ENCODE peak calls at places on chromosomes 5 and 9, in six cellular contexts. One of them, this sample, is unnamed.

GRCh38 chr5:150044334-150044681 is 42.0 kb downstream of the CSF1R start:
- DNase-seq in GM12878: no peak
- DNase-seq in fibroblast of lung: peak; percentile 86
- DNase-seq in Peyer's patch: no peak
- DNase-seq in choroid plexus epithelial cell: peak; percentile 94
- DNase-seq in progenitor cell of endocrine pancreas: no peak
- DNase-seq in this sample: peak; percentile 49

GRCh38 chr5:4447657-4448056 is 692.5 kb upstream of the ADAMTS16 start:
- DNase-seq in GM12878: no peak
- DNase-seq in fibroblast of lung: no peak
- DNase-seq in Peyer's patch: no peak
- DNase-seq in choroid plexus epithelial cell: no peak
- DNase-seq in progenitor cell of endocrine pancreas: no peak
- DNase-seq in this sample: no peak

GRCh38 chr5:172361566-172362238 is 78.1 kb upstream of the UBTD2 start:
- DNase-seq in GM12878: peak; percentile 55
- DNase-seq in fibroblast of lung: peak; percentile 91
- DNase-seq in Peyer's patch: no peak
- DNase-seq in choroid plexus epithelial cell: peak; percentile 95
- DNase-seq in progenitor cell of endocrine pancreas: no peak
- DNase-seq in this sample: peak; percentile 99

GRCh38 chr9:91902465-91903125 is 47.4 kb downstream of the ROR2 start:
- DNase-seq in GM12878: no peak
- DNase-seq in fibroblast of lung: no peak
- DNase-seq in Peyer's patch: no peak
- DNase-seq in choroid plexus epithelial cell: peak; percentile 39
- DNase-seq in progenitor cell of endocrine pancreas: no peak
- DNase-seq in this sample: no peak

GRCh38 chr9:76592105-76593010 is 133.4 kb downstream of the GCNT1 start:
- DNase-seq in GM12878: no peak
- DNase-seq in fibroblast of lung: peak; percentile 86
- DNase-seq in Peyer's patch: no peak
- DNase-seq in choroid plexus epithelial cell: peak; percentile 72
- DNase-seq in progenitor cell of endocrine pancreas: no peak
- DNase-seq in this sample: no peak

GRCh38 chr5:110757118-110757729 is 18.4 kb downstream of the SLC25A46 start:
- DNase-seq in GM12878: no peak
- DNase-seq in fibroblast of lung: peak; percentile 36
- DNase-seq in Peyer's patch: no peak
- DNase-seq in choroid plexus epithelial cell: peak; percentile 81
- DNase-seq in progenitor cell of endocrine pancreas: no peak
- DNase-seq in this sample: peak; percentile 70

GRCh38 chr9:4048441-4048840 is 251.4 kb downstream of the GLIS3 start:
- DNase-seq in GM12878: no peak
- DNase-seq in fibroblast of lung: peak; percentile 47
- DNase-seq in Peyer's patch: no peak
- DNase-seq in choroid plexus epithelial cell: peak; percentile 85
- DNase-seq in progenitor cell of endocrine pancreas: no peak
- DNase-seq in this sample: peak; percentile 43

GRCh38 chr9:123542435-123543225 is 186.6 kb downstream of the CRB2 start:
- DNase-seq in GM12878: no peak
- DNase-seq in fibroblast of lung: no peak
- DNase-seq in Peyer's patch: peak; percentile 57
- DNase-seq in choroid plexus epithelial cell: no peak
- DNase-seq in progenitor cell of endocrine pancreas: no peak
- DNase-seq in this sample: no peak

GRCh38 chr9:90795879-90796317 is 5.7 kb upstream of the SYK start:
- DNase-seq in GM12878: no peak
- DNase-seq in fibroblast of lung: no peak
- DNase-seq in Peyer's patch: no peak
- DNase-seq in choroid plexus epithelial cell: no peak
- DNase-seq in progenitor cell of endocrine pancreas: no peak
- DNase-seq in this sample: no peak

GRCh38 chr5:4906821-4907220 is 233.3 kb upstream of the ADAMTS16 start:
- DNase-seq in GM12878: no peak
- DNase-seq in fibroblast of lung: peak; percentile 11
- DNase-seq in Peyer's patch: no peak
- DNase-seq in choroid plexus epithelial cell: no peak
- DNase-seq in progenitor cell of endocrine pancreas: no peak
- DNase-seq in this sample: no peak

GRCh38 chr5:141788296-141788980 is 89.8 kb downstream of the PCDH1 start:
- DNase-seq in GM12878: no peak
- DNase-seq in fibroblast of lung: no peak
- DNase-seq in Peyer's patch: no peak
- DNase-seq in choroid plexus epithelial cell: no peak
- DNase-seq in progenitor cell of endocrine pancreas: no peak
- DNase-seq in this sample: no peak

GRCh38 chr9:37037744-37038640 is 3.9 kb upstream of the PAX5 start:
- DNase-seq in GM12878: no peak
- DNase-seq in fibroblast of lung: peak; percentile 5
- DNase-seq in Peyer's patch: no peak
- DNase-seq in choroid plexus epithelial cell: no peak
- DNase-seq in progenitor cell of endocrine pancreas: no peak
- DNase-seq in this sample: no peak

GRCh38 chr9:9913276-9913832 is 699.4 kb downstream of the PTPRD start:
- DNase-seq in GM12878: no peak
- DNase-seq in fibroblast of lung: no peak
- DNase-seq in Peyer's patch: no peak
- DNase-seq in choroid plexus epithelial cell: no peak
- DNase-seq in progenitor cell of endocrine pancreas: no peak
- DNase-seq in this sample: no peak

GRCh38 chr9:101388507-101388993 is 3.7 kb upstream of the BAAT start:
- DNase-seq in GM12878: no peak
- DNase-seq in fibroblast of lung: no peak
- DNase-seq in Peyer's patch: no peak
- DNase-seq in choroid plexus epithelial cell: peak; percentile 30
- DNase-seq in progenitor cell of endocrine pancreas: no peak
- DNase-seq in this sample: peak; percentile 33

GRCh38 chr5:95781101-95781583 is 41.4 kb downstream of the GLRX start:
- DNase-seq in GM12878: peak; percentile 51
- DNase-seq in fibroblast of lung: peak; percentile 73
- DNase-seq in Peyer's patch: peak; percentile 75
- DNase-seq in choroid plexus epithelial cell: peak; percentile 92
- DNase-seq in progenitor cell of endocrine pancreas: peak; percentile 57
- DNase-seq in this sample: peak; percentile 81

GRCh38 chr9:36486454-36486932 is 86.2 kb upstream of the MELK start:
- DNase-seq in GM12878: no peak
- DNase-seq in fibroblast of lung: peak; percentile 28
- DNase-seq in Peyer's patch: peak; percentile 56
- DNase-seq in choroid plexus epithelial cell: no peak
- DNase-seq in progenitor cell of endocrine pancreas: no peak
- DNase-seq in this sample: peak; percentile 19

GRCh38 chr9:87796232-87796631 is 70.3 kb downstream of the CTSL start:
- DNase-seq in GM12878: no peak
- DNase-seq in fibroblast of lung: no peak
- DNase-seq in Peyer's patch: no peak
- DNase-seq in choroid plexus epithelial cell: no peak
- DNase-seq in progenitor cell of endocrine pancreas: no peak
- DNase-seq in this sample: no peak

GRCh38 chr9:1055156-1055555 is 5.0 kb downstream of the DMRT2 start:
- DNase-seq in GM12878: no peak
- DNase-seq in fibroblast of lung: no peak
- DNase-seq in Peyer's patch: no peak
- DNase-seq in choroid plexus epithelial cell: no peak
- DNase-seq in progenitor cell of endocrine pancreas: no peak
- DNase-seq in this sample: peak; percentile 85

GRCh38 chr9:23683021-23683431 is 143.0 kb downstream of the ELAVL2 start:
- DNase-seq in GM12878: no peak
- DNase-seq in fibroblast of lung: peak; percentile 49
- DNase-seq in Peyer's patch: no peak
- DNase-seq in choroid plexus epithelial cell: no peak
- DNase-seq in progenitor cell of endocrine pancreas: no peak
- DNase-seq in this sample: peak; percentile 65

GRCh38 chr5:102766295-102767090 is 11.4 kb downstream of the PAM start:
- DNase-seq in GM12878: no peak
- DNase-seq in fibroblast of lung: no peak
- DNase-seq in Peyer's patch: no peak
- DNase-seq in choroid plexus epithelial cell: no peak
- DNase-seq in progenitor cell of endocrine pancreas: no peak
- DNase-seq in this sample: no peak

GRCh38 chr5:36928947-36929346 is 52.4 kb downstream of the NIPBL start:
- DNase-seq in GM12878: no peak
- DNase-seq in fibroblast of lung: peak; percentile 83
- DNase-seq in Peyer's patch: no peak
- DNase-seq in choroid plexus epithelial cell: peak; percentile 69
- DNase-seq in progenitor cell of endocrine pancreas: no peak
- DNase-seq in this sample: peak; percentile 73

GRCh38 chr5:113606298-113607134 is 93.0 kb downstream of the YTHDC2 start:
- DNase-seq in GM12878: peak; percentile 7
- DNase-seq in fibroblast of lung: peak; percentile 47
- DNase-seq in Peyer's patch: no peak
- DNase-seq in choroid plexus epithelial cell: peak; percentile 79
- DNase-seq in progenitor cell of endocrine pancreas: peak; percentile 41
- DNase-seq in this sample: peak; percentile 56

GRCh38 chr9:96219615-96220257 is 82.2 kb downstream of the HSD17B3 start:
- DNase-seq in GM12878: no peak
- DNase-seq in fibroblast of lung: peak; percentile 12
- DNase-seq in Peyer's patch: peak; percentile 57
- DNase-seq in choroid plexus epithelial cell: peak; percentile 22
- DNase-seq in progenitor cell of endocrine pancreas: no peak
- DNase-seq in this sample: peak; percentile 29

GRCh38 chr5:68295772-68296171 is 80.2 kb downstream of the PIK3R1 start:
- DNase-seq in GM12878: no peak
- DNase-seq in fibroblast of lung: no peak
- DNase-seq in Peyer's patch: no peak
- DNase-seq in choroid plexus epithelial cell: no peak
- DNase-seq in progenitor cell of endocrine pancreas: no peak
- DNase-seq in this sample: peak; percentile 76

GRCh38 chr5:68296895-68297294 is 81.3 kb downstream of the PIK3R1 start:
- DNase-seq in GM12878: no peak
- DNase-seq in fibroblast of lung: no peak
- DNase-seq in Peyer's patch: no peak
- DNase-seq in choroid plexus epithelial cell: no peak
- DNase-seq in progenitor cell of endocrine pancreas: no peak
- DNase-seq in this sample: no peak

GRCh38 chr5:68299105-68299504 is 83.5 kb downstream of the PIK3R1 start:
- DNase-seq in GM12878: no peak
- DNase-seq in fibroblast of lung: no peak
- DNase-seq in Peyer's patch: no peak
- DNase-seq in choroid plexus epithelial cell: no peak
- DNase-seq in progenitor cell of endocrine pancreas: no peak
- DNase-seq in this sample: no peak

GRCh38 chr5:68299575-68299974 is 84.0 kb downstream of the PIK3R1 start:
- DNase-seq in GM12878: no peak
- DNase-seq in fibroblast of lung: no peak
- DNase-seq in Peyer's patch: no peak
- DNase-seq in choroid plexus epithelial cell: peak; percentile 55
- DNase-seq in progenitor cell of endocrine pancreas: no peak
- DNase-seq in this sample: no peak

DNA sequence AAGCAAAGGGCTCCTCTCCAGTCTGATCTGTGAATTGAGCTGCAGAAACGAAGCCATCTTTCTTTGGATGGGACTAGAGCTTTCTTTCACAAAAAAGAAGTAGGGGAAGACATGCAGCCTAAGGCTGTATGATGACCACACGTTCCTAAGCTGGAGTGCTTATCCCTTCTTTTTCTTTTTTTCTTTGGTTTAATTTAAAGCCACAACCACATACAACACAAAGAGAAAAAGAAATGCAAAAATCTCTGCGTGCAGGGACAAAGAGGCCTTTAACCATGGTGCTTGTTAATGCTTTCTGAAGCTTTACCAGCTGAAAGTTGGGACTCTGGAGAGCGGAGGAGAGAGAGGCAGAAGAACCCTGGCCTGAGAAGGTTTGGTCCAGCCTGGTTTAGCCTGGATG is 82.1 kb downstream of the PIK3R1 start:
- DNase-seq in GM12878: no peak
- DNase-seq in fibroblast of lung: no peak
- DNase-seq in Peyer's patch: no peak
- DNase-seq in choroid plexus epithelial cell: no peak
- DNase-seq in progenitor cell of endocrine pancreas: no peak
- DNase-seq in this sample: no peak
- TF ChIP-seq CTCF in GM12878: no peak
- TF ChIP-seq CTCF in fibroblast of lung: no peak
- TF ChIP-seq CTCF in Peyer's patch: no peak
- TF ChIP-seq CTCF in choroid plexus epithelial cell: no peak
- TF ChIP-seq CTCF in progenitor cell of endocrine pancreas: no peak
- TF ChIP-seq CTCF in this sample: no peak

GRCh38 chr9:75183293-75183692 is 95.0 kb downstream of the OSTF1 start:
- DNase-seq in GM12878: no peak
- DNase-seq in fibroblast of lung: no peak
- DNase-seq in Peyer's patch: no peak
- DNase-seq in choroid plexus epithelial cell: no peak
- DNase-seq in progenitor cell of endocrine pancreas: no peak
- DNase-seq in this sample: no peak

GRCh38 chr9:75184471-75184870 is 96.2 kb downstream of the OSTF1 start:
- DNase-seq in GM12878: no peak
- DNase-seq in fibroblast of lung: no peak
- DNase-seq in Peyer's patch: no peak
- DNase-seq in choroid plexus epithelial cell: no peak
- DNase-seq in progenitor cell of endocrine pancreas: no peak
- DNase-seq in this sample: no peak

GRCh38 chr9:75188756-75189155 is 100.4 kb downstream of the OSTF1 start:
- DNase-seq in GM12878: no peak
- DNase-seq in fibroblast of lung: no peak
- DNase-seq in Peyer's patch: no peak
- DNase-seq in choroid plexus epithelial cell: no peak
- DNase-seq in progenitor cell of endocrine pancreas: no peak
- DNase-seq in this sample: peak; percentile 75

GRCh38 chr9:75186767-75187380 is 98.6 kb downstream of the OSTF1 start:
- DNase-seq in GM12878: no peak
- DNase-seq in fibroblast of lung: no peak
- DNase-seq in Peyer's patch: no peak
- DNase-seq in choroid plexus epithelial cell: peak; percentile 53
- DNase-seq in progenitor cell of endocrine pancreas: no peak
- DNase-seq in this sample: peak; percentile 31

GRCh38 chr9:75185585-75186170 is 97.4 kb downstream of the OSTF1 start:
- DNase-seq in GM12878: no peak
- DNase-seq in fibroblast of lung: peak; percentile 20
- DNase-seq in Peyer's patch: peak; percentile 64
- DNase-seq in choroid plexus epithelial cell: peak; percentile 61
- DNase-seq in progenitor cell of endocrine pancreas: no peak
- DNase-seq in this sample: peak; percentile 60
- TF ChIP-seq CTCF in GM12878: peak; percentile 76
- TF ChIP-seq CTCF in fibroblast of lung: peak; percentile 65
- TF ChIP-seq CTCF in Peyer's patch: no peak
- TF ChIP-seq CTCF in choroid plexus epithelial cell: peak; percentile 82
- TF ChIP-seq CTCF in progenitor cell of endocrine pancreas: peak; percentile 75
- TF ChIP-seq CTCF in this sample: peak; percentile 78

DNA sequence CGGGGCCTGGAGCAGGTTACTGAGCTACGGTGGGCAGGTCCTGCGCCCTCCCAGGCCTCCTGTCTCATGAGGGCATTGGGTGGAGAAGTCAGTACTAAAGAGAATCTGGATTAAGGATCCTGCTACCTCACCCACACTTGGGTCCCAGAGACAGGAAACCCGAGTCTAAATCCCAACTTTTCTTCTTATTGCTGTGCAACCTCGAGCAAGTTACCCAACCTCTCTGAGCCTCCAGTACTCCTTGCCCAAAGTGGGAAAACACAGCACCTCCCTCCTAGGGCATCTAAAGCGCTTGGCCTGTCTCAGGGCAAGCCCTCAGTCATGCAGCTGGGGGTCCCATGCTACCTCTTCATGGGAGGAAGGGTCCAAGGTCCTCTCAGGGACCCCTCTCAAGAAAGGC is 28.2 kb downstream of the ASS1 start:
- DNase-seq in GM12878: no peak
- DNase-seq in fibroblast of lung: no peak
- DNase-seq in Peyer's patch: no peak
- DNase-seq in choroid plexus epithelial cell: no peak
- DNase-seq in progenitor cell of endocrine pancreas: no peak
- DNase-seq in this sample: no peak
- TF ChIP-seq CTCF in GM12878: no peak
- TF ChIP-seq CTCF in fibroblast of lung: no peak
- TF ChIP-seq CTCF in Peyer's patch: no peak
- TF ChIP-seq CTCF in choroid plexus epithelial cell: no peak
- TF ChIP-seq CTCF in progenitor cell of endocrine pancreas: no peak
- TF ChIP-seq CTCF in this sample: no peak

GRCh38 chr9:95058121-95058785 is 259.3 kb downstream of the FANCC start:
- DNase-seq in GM12878: no peak
- DNase-seq in fibroblast of lung: no peak
- DNase-seq in Peyer's patch: no peak
- DNase-seq in choroid plexus epithelial cell: no peak
- DNase-seq in progenitor cell of endocrine pancreas: no peak
- DNase-seq in this sample: no peak
- TF ChIP-seq CTCF in GM12878: no peak
- TF ChIP-seq CTCF in fibroblast of lung: no peak
- TF ChIP-seq CTCF in Peyer's patch: no peak
- TF ChIP-seq CTCF in choroid plexus epithelial cell: no peak
- TF ChIP-seq CTCF in progenitor cell of endocrine pancreas: no peak
- TF ChIP-seq CTCF in this sample: no peak